ENCODE peak calls at places on chromosomes 16 and 17, in seven cellular contexts. S is HCT116, Z is GM12878, O is K562, M is SK-N-SH, A is H1, Y is HepG2. I is an unnamed sample.

GRCh38 chr17:42679001-42679491 is 2.3 kb upstream of the PLEKHH3 start:
- DNase-seq in S (no peak), Z (no peak), O (peak; percentile 59), M (no peak), A (no peak), Y (peak; percentile 66), I (no peak)

GRCh38 chr16:56589141-56590039 is at the start of gene MT3:
- DNase-seq in S (no peak), Z (no peak), O (no peak), M (peak; percentile 64), A (no peak), Y (no peak), I (no peak)

GRCh38 chr16:56547120-56547948 is 17.5 kb upstream of the MT4 start:
- DNase-seq in S (no peak), Z (no peak), O (peak; percentile 11), M (peak; percentile 20), A (peak; percentile 34), Y (no peak), I (peak; percentile 92)

GRCh38 chr17:43401293-43401692 is 2.5 kb downstream of the ARL4D start:
- DNase-seq in S (no peak), Z (no peak), O (no peak), M (no peak), A (no peak), Y (no peak), I (no peak)

GRCh38 chr17:79970576-79971068 is 65.0 kb downstream of the TBC1D16 start:
- DNase-seq in S (peak; percentile 38), Z (no peak), O (peak; percentile 72), M (peak; percentile 33), A (no peak), Y (peak; percentile 77), I (no peak)

GRCh38 chr16:79751785-79752184 is 151.2 kb upstream of the MAF start:
- DNase-seq in S (no peak), Z (no peak), O (no peak), M (no peak), A (no peak), Y (no peak), I (no peak)

GRCh38 chr17:65121368-65121767 is 15.8 kb upstream of the RGS9 start:
- DNase-seq in S (no peak), Z (no peak), O (no peak), M (no peak), A (no peak), Y (no peak), I (no peak)

GRCh38 chr17:29042679-29043538 is at the start of gene PIPOX:
- DNase-seq in S (no peak), Z (peak; percentile 30), O (peak; percentile 23), M (peak; percentile 76), A (peak; percentile 94), Y (peak; percentile 90), I (peak; percentile 91)

GRCh38 chr16:86118467-86119307 is 219.7 kb downstream of the IRF8 start:
- DNase-seq in S (no peak), Z (peak; percentile 73), O (no peak), M (no peak), A (no peak), Y (no peak), I (no peak)

GRCh38 chr17:19003966-19004600 is 481 bp downstream of the FAM83G start:
- DNase-seq in S (no peak), Z (no peak), O (peak; percentile 41), M (peak; percentile 54), A (no peak), Y (peak; percentile 50), I (no peak)

GRCh38 chr16:29653436-29653835 is 9.6 kb upstream of the SPN start:
- DNase-seq in S (no peak), Z (no peak), O (no peak), M (no peak), A (no peak), Y (no peak), I (no peak)

GRCh38 chr17:65556910-65557348 is 4.5 kb downstream of the AXIN2 start:
- DNase-seq in S (no peak), Z (no peak), O (no peak), M (no peak), A (no peak), Y (no peak), I (no peak)

GRCh38 chr16:30941600-30942420 is 7.1 kb upstream of the ORAI3 start:
- DNase-seq in S (peak; percentile 46), Z (no peak), O (peak; percentile 91), M (peak; percentile 90), A (no peak), Y (peak; percentile 80), I (no peak)

GRCh38 chr16:79628501-79628975 is 28.0 kb upstream of the MAF start:
- DNase-seq in S (no peak), Z (peak; percentile 20), O (no peak), M (no peak), A (no peak), Y (no peak), I (no peak)

GRCh38 chr17:50425682-50426471 is at the start of gene ACSF2:
- DNase-seq in S (no peak), Z (no peak), O (peak; percentile 78), M (peak; percentile 94), A (peak; percentile 19), Y (peak; percentile 54), I (no peak)

GRCh38 chr16:25063865-25064264 is 47.7 kb upstream of the LCMT1 start:
- DNase-seq in S (no peak), Z (no peak), O (peak; percentile 72), M (no peak), A (no peak), Y (peak; percentile 76), I (no peak)

GRCh38 chr16:57260294-57260929 is 15.4 kb downstream of the ARL2BP start:
- DNase-seq in S (no peak), Z (peak; percentile 42), O (peak; percentile 42), M (no peak), A (peak; percentile 49), Y (no peak), I (peak; percentile 86)

GRCh38 chr16:67169642-67170167 is 633 bp upstream of the NOL3 start:
- DNase-seq in S (no peak), Z (no peak), O (peak; percentile 76), M (peak; percentile 73), A (no peak), Y (peak; percentile 54), I (no peak)

GRCh38 chr16:7086842-7087616 is 245.6 kb upstream of the RBFOX1 start:
- DNase-seq in S (no peak), Z (no peak), O (peak; percentile 25), M (peak; percentile 55), A (peak; percentile 76), Y (peak; percentile 33), I (peak; percentile 62)

GRCh38 chr17:50308666-50309065 is 34.4 kb downstream of the TMEM92 start:
- DNase-seq in S (no peak), Z (no peak), O (no peak), M (no peak), A (no peak), Y (no peak), I (no peak)

GRCh38 chr16:64047878-64048277 is 1074.0 kb downstream of the CDH11 start:
- DNase-seq in S (no peak), Z (no peak), O (no peak), M (peak; percentile 27), A (no peak), Y (no peak), I (no peak)

GRCh38 chr16:57639172-57639571 is 10.7 kb downstream of the ADGRG1 start:
- DNase-seq in S (no peak), Z (no peak), O (no peak), M (peak; percentile 93), A (no peak), Y (no peak), I (no peak)

GRCh38 chr17:74862108-74862901 is 2.6 kb upstream of the GRIN2C start:
- DNase-seq in S (no peak), Z (no peak), O (peak; percentile 65), M (peak; percentile 97), A (no peak), Y (peak; percentile 59), I (no peak)

GRCh38 chr17:34584805-34585416 is 5.5 kb downstream of the TMEM132E start:
- DNase-seq in S (no peak), Z (no peak), O (peak; percentile 18), M (peak; percentile 75), A (no peak), Y (no peak), I (no peak)

GRCh38 chr16:84117482-84117843 is 721 bp upstream of the MBTPS1 start:
- DNase-seq in S (no peak), Z (no peak), O (peak; percentile 75), M (peak; percentile 57), A (no peak), Y (no peak), I (no peak)
- H3K36me3 ChIP-seq in S (no peaks in the 10 kb centered on the region), Z (no peaks in the 10 kb centered on the region), O (peaks cover 3% of the 10 kb centered on the region), M (peaks cover 13% of the 10 kb centered on the region), A (peaks cover under 1% of the 10 kb centered on the region), Y (peaks cover 3% of the 10 kb centered on the region), I (peaks cover 2% of the 10 kb centered on the region)

DNA sequence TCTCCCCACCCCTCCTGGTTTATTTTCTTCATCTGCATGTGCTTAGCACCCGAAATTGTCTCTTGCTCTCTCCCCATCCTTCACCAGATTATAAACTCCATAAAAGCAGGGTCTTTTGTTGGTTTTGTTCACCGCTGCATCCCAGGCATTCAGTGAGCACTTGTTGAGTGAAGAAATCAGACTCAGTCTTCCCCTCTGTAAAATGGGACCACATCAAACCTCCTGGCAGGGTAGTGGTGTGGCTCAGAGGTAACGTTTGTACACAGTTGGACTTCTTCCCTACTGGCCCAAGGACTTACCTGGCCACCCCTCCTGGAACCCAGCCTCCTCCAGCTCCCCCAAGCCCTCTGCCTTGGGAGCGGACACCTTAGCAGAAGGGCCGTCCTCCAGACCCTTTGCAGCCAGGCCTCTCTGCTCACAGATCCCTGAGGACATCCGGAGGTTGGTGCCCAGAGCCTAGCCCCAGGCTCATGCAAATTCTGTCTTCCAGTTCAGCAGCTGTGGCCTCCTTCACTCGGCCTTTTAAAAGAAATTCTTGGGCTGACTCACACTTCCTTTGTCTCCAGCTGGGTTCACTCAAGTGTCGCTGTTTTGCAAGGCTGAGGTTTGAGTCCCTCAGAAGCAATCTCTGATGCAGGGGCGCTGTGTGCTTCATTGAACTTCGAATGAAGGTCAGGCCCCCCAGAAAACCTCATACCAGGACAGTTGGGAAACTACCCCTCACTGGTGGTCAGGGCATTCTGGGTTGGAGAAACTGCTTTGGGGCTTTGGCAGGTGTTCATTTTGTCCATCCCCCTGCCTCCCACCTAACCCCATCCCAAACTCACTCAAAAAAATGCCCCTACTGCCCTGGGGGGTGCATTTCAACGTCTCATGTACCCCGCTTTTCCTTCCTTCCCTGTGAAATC is 16.8 kb upstream of the RMI2 start:
- DNase-seq in S (peak; percentile 62), Z (peak; percentile 95), O (no peak), M (no peak), A (peak; percentile 94), Y (no peak), I (peak; percentile 97)
- TF ChIP-seq YY1 in S (no peak), Z (peak; percentile 45), O (no peak), M (no peak), A (no peak), Y (no peak), I (no peak)

GRCh38 chr16:87856796-87857228 is 12.5 kb downstream of the SLC7A5 start:
- DNase-seq in S (no peak), Z (no peak), O (no peak), M (peak; percentile 41), A (no peak), Y (peak; percentile 73), I (no peak)
- H3K36me3 ChIP-seq in S (peaks cover 6% of the 10 kb centered on the region), Z (peaks cover 6% of the 10 kb centered on the region), O (peaks cover 83% of the 10 kb centered on the region), M (no peaks in the 10 kb centered on the region), A (no peaks in the 10 kb centered on the region), Y (peaks cover 20% of the 10 kb centered on the region), I (peaks cover 92% of the 10 kb centered on the region)

DNA sequence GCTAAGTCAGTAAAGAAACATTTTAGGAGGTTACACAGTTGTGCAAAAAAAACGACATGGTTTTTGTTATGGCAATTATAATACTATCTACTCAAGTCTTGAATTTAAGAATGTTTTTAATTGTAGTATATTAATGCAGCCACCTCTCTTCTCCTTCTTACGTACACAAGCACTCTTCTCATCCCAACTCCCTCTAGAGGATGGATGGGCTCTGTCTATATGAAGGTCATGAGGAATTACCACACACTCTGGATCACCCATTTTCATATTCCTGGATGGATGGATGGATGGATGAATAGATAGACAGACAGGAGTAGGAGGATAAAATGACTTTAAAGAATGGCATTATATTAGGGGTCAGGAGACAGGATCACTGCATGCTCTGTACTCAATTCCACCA is 120.0 kb downstream of the PHKB start:
- DNase-seq in S (no peak), Z (no peak), O (no peak), M (no peak), A (no peak), Y (peak; percentile 50), I (no peak)
- TF ChIP-seq YY1 in S (no peak), Z (no peak), O (no peak), M (no peak), A (no peak), Y (no peak), I (no peak)

I was measured in NT2/D1.